ENCODE peak calls at places on chromosomes 11 and 22, in eight cellular contexts. U, T, I, W, A, M, V and N are unnamed samples.

GRCh38 chr11:124644426-124645280 is 22.0 kb downstream of the TBRG1 start:
- DNase-seq in I (peak; percentile 64), M (no peak), V (peak; percentile 50), U (no peak), T (peak; percentile 57), A (peak; percentile 64), W (peak; percentile 19), N (peak; percentile 64)

GRCh38 chr11:12440565-12440964 is 63.2 kb downstream of the PARVA start:
- DNase-seq in W (no peak), T (no peak), I (no peak), M (no peak), U (no peak), A (no peak), V (no peak), N (no peak)

GRCh38 chr22:47835726-47836125 is 1073.3 kb downstream of the TBC1D22A start:
- DNase-seq in I (no peak), T (no peak), W (no peak), V (no peak), M (no peak), U (no peak), A (peak; percentile 15), N (no peak)

GRCh38 chr22:46054091-46054877 is 77.3 kb upstream of the WNT7B start:
- DNase-seq in V (peak; percentile 79), I (peak; percentile 73), A (no peak), M (no peak), W (no peak), U (peak; percentile 94), T (peak; percentile 52), N (no peak)

GRCh38 chr11:76648929-76649328 is 21.6 kb downstream of the LRRC32 start:
- DNase-seq in I (no peak), T (no peak), V (no peak), W (no peak), U (no peak), M (no peak), A (no peak), N (no peak)

GRCh38 chr22:24093855-24094254 is 82.8 kb downstream of the CABIN1 start:
- DNase-seq in U (peak; percentile 27), M (no peak), W (no peak), I (no peak), A (no peak), T (no peak), V (no peak), N (peak; percentile 15)

GRCh38 chr11:40166892-40167291 is 1292.6 kb downstream of the LRRC4C start:
- DNase-seq in T (no peak), U (no peak), I (no peak), W (no peak), A (no peak), M (no peak), V (peak; percentile 8), N (no peak)

GRCh38 chr22:28019360-28019759 is 100.3 kb upstream of the PITPNB start:
- DNase-seq in A (no peak), T (peak; percentile 20), U (peak; percentile 65), W (no peak), I (no peak), M (no peak), V (peak; percentile 13), N (peak; percentile 48)

GRCh38 chr22:19136915-19137314 is 5.8 kb downstream of the TSSK2 start:
- DNase-seq in W (no peak), M (no peak), U (peak; percentile 56), A (no peak), V (no peak), T (no peak), I (no peak), N (no peak)

GRCh38 chr11:47499614-47500013 is 50.7 kb upstream of the RAPSN start:
- DNase-seq in W (no peak), T (no peak), U (no peak), V (peak; percentile 15), I (peak; percentile 33), A (no peak), M (no peak), N (no peak)

GRCh38 chr11:64009234-64009633 is 23.0 kb downstream of the OTUB1 start:
- DNase-seq in A (no peak), U (no peak), I (no peak), V (no peak), W (no peak), T (no peak), M (no peak), N (no peak)

GRCh38 chr11:134207538-134208239 is 16.1 kb downstream of the NCAPD3 start:
- DNase-seq in V (peak; percentile 71), M (no peak), A (peak; percentile 9), T (peak; percentile 57), W (no peak), I (peak; percentile 67), U (peak; percentile 85), N (no peak)

GRCh38 chr11:69005631-69006368 is 7.2 kb downstream of the MRGPRF start:
- DNase-seq in I (no peak), M (no peak), V (no peak), T (no peak), W (no peak), A (no peak), U (peak; percentile 62), N (peak; percentile 61)

DNA sequence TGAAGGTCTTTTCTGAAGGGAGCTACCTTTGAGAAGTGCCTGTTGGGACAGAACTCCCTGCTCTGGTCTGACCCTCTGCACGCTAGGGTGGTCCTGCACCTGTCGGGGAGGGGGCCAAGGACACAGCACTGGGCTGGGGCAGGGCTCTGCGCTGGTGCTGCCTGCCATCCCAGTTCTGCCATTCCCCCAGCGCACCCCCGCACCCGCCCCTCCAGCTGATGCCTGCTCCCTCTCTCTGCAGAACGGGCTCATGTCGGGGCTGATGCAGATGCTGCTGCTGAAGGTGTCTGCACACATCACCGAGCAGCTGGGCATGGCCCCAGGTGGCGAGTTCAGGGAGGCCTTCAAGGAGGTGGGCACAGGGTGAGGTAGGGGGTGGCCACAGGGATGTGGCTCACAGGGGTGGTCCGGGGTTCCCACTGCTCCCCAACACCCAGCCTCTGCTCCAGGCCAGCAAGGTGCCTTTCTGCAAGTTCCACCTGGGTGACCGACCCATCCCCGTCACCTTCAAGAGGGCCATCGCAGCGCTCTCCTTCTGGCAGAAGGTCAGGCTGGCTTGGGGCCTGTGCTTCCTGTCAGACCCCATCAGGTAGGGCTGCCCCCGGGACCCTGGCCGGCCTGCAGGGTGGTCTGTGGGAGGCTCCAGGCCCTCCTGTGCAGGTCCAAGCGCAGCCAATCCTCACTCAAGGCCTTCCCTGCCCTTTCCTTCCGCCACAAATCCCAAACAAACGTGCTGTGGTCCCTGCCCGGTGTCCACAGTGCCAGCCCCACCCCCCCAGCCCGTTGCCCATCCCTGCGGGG is 3.6 kb upstream of the SELENOO start:
- DNase-seq in A (no peak), U (no peak), I (no peak), W (no peak), V (no peak), M (no peak), T (no peak), N (no peak)
- H3K36me3 ChIP-seq in A (peaks cover 21% of the 10 kb centered on the region), U (peaks cover 64% of the 10 kb centered on the region), I (no peaks in the 10 kb centered on the region), W (peaks cover 5% of the 10 kb centered on the region), V (peaks cover 45% of the 10 kb centered on the region), M (peaks cover 8% of the 10 kb centered on the region), T (peaks cover 59% of the 10 kb centered on the region), N (peaks cover 46% of the 10 kb centered on the region)

DNA sequence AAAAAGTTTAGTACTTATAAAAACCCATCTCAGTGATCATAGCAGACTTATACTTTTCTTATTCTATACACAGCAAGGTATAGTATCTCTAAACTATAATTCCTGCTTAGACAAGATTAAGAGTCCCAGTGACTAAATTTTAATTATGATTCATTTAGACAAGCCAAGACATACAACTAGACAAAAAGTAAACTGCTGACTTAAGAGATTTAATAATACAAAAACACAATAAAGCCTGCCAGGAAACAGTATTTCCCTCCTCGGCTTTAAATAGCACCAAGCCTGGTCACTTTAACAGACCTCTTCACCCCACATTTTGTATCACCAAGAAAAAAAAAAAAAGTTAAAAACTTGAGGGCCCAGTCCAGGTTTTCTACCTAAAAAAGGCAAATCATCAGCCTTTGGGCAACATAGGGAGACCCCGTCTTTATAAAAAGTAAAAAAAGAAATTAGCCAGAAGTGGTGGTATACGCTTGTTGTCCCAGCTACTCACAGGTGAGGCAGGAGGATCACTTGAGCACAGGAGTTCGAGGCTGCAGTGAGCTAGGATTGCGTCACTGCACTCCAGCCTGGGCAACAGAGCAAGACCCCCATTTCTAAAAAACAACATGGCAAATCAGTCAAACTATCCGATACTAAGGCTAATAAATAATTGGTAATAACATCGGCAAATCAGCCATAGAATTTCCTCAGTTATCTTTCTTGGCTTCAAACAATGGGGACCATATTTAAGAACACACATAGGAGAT is 53.8 kb downstream of the SIK3 start:
- DNase-seq in V (no peak), M (no peak), T (no peak), I (no peak), A (no peak), W (no peak), U (no peak), N (no peak)
- H3K4me1 ChIP-seq in V (peaks cover 9% of the 10 kb centered on the region), M (peaks cover 19% of the 10 kb centered on the region), T (peaks cover 16% of the 10 kb centered on the region), I (no peaks in the 10 kb centered on the region), A (peaks cover 20% of the 10 kb centered on the region), W (no peaks in the 10 kb centered on the region), U (peaks cover 97% of the 10 kb centered on the region), N (peaks cover 30% of the 10 kb centered on the region)

DNA sequence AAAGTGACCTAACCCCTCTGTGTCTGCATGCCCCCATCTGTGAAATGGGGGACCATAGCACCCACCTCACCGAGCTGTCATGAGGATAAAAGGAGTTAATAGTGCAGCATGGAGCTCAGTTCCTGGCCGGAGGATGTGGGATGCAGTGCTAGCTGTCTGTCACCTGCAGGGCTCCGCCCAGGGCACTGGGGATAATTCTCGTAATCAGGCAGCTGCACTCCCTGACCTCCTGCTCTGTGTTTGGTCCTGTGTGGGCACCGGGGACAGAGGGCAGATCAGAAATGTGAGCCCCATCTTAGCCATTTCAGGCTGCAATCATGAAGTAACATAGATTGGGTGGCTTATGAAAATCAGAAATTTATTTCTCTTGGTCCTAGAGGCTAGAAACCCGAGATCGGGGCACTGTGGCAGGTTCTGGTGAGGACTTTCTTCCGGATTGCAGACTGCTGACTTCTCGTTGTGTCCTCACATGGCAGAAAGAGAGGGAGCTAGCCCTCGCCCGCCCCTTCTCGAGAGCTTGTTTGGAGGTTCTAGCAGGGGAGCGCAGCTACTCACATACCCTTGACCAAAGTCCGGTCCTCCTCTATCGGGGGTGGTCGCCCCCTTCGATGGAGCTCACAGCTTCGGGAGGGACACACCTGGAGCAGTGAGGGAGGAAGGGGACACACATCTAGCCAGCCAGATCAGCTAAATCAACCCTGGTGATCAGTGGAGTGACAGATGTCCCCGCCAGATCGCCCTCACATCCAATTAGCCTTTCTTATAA is 3.2 kb downstream of the KCTD17 start:
- DNase-seq in M (no peak), A (no peak), W (no peak), I (no peak), V (no peak), U (no peak), T (no peak), N (no peak)
- H3K36me3 ChIP-seq in M (peaks cover 35% of the 10 kb centered on the region), A (no peaks in the 10 kb centered on the region), W (no peaks in the 10 kb centered on the region), I (no peaks in the 10 kb centered on the region), V (peaks cover 8% of the 10 kb centered on the region), U (peaks cover 64% of the 10 kb centered on the region), T (peaks cover 49% of the 10 kb centered on the region), N (peaks cover 20% of the 10 kb centered on the region)

DNA sequence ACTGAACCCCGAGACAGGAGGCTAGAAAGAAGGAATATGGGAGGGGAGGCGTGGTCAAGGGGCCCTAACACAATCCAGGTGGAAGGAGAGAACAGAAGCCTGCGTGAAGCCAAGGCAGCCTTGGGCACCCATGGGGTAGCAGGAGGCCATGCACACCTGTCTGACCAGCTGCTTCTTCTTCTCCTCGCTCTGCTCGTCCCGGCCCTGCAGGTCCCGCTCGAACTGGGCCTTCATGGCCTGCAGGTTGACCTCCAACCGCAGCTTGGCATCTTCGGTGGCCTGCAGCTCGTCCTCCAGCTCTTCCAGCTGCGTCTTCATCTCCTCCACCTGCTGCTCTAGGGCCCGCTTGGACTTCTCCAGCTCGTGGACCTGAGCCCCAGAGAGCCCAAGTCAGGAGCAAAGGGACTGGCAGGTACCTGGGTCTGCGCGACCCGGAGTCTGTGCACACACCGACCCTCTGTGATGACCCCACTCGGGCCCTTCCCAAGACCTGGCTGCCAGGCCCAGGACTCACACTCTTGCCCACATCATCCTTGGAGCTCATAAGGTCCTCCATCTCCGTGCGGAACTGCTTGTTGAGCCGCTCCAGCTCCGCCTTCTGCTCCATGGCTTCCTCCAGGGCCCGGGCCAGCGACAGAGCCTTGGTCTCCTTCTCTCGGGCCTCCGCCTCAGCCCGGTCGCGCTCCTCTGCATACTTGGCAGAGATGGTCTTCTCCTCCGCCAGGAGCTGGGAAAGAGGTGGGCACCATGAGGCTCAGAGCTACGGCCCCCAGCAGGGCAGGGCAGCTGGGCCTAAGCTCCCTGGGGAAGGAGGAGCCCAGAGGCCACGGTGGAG is 35.9 kb downstream of the APOL1 start:
- DNase-seq in U (peak; percentile 72), W (no peak), M (no peak), V (no peak), T (no peak), I (no peak), A (no peak), N (peak; percentile 67)
- H3K4me1 ChIP-seq in U (peaks cover 59% of the 10 kb centered on the region), W (peaks cover 5% of the 10 kb centered on the region), M (no peaks in the 10 kb centered on the region), V (no peaks in the 10 kb centered on the region), T (no peaks in the 10 kb centered on the region), I (peaks cover 21% of the 10 kb centered on the region), A (no peaks in the 10 kb centered on the region), N (peaks cover 19% of the 10 kb centered on the region)